ENCODE peak calls at places on chromosomes 12 and 14, in seven cellular contexts. One of them, this sample, is unnamed.

GRCh38 chr12:89980236-89980635 is 271.6 kb upstream of the ATP2B1 start:
- DNase-seq in epithelial cell of esophagus: peak; percentile 49
- DNase-seq in activated naive CD4-positive, alpha-beta T cell: no peak
- DNase-seq in T47D: no peak
- DNase-seq in MCF 10A: peak; percentile 23
- DNase-seq in HTR-8/SVneo: peak; percentile 21
- DNase-seq in anterior cingulate cortex: no peak
- DNase-seq in this sample: peak; percentile 12

GRCh38 chr12:2779281-2779680 is 15.5 kb upstream of the FKBP4 start:
- DNase-seq in activated naive CD4-positive, alpha-beta T cell: no peak
- DNase-seq in epithelial cell of esophagus: peak; percentile 5
- DNase-seq in MCF 10A: no peak
- DNase-seq in anterior cingulate cortex: no peak
- DNase-seq in T47D: peak; percentile 47
- DNase-seq in HTR-8/SVneo: no peak
- DNase-seq in this sample: peak; percentile 31

GRCh38 chr12:33628087-33628486 is 188.5 kb upstream of the SYT10 start:
- DNase-seq in activated naive CD4-positive, alpha-beta T cell: no peak
- DNase-seq in T47D: peak; percentile 23
- DNase-seq in epithelial cell of esophagus: peak; percentile 19
- DNase-seq in anterior cingulate cortex: no peak
- DNase-seq in MCF 10A: peak; percentile 6
- DNase-seq in HTR-8/SVneo: no peak
- DNase-seq in this sample: no peak

GRCh38 chr12:47939009-47939601 is 24.3 kb upstream of the TMEM106C start:
- DNase-seq in MCF 10A: no peak
- DNase-seq in anterior cingulate cortex: no peak
- DNase-seq in activated naive CD4-positive, alpha-beta T cell: no peak
- DNase-seq in T47D: no peak
- DNase-seq in epithelial cell of esophagus: no peak
- DNase-seq in HTR-8/SVneo: no peak
- DNase-seq in this sample: peak; percentile 21

GRCh38 chr12:59929091-59929490 is 333.3 kb downstream of the SLC16A7 start:
- DNase-seq in MCF 10A: peak; percentile 92
- DNase-seq in anterior cingulate cortex: no peak
- DNase-seq in T47D: no peak
- DNase-seq in epithelial cell of esophagus: peak; percentile 97
- DNase-seq in HTR-8/SVneo: no peak
- DNase-seq in activated naive CD4-positive, alpha-beta T cell: no peak
- DNase-seq in this sample: no peak

GRCh38 chr12:40832668-40833067 is 140.4 kb downstream of the CNTN1 start:
- DNase-seq in activated naive CD4-positive, alpha-beta T cell: no peak
- DNase-seq in HTR-8/SVneo: no peak
- DNase-seq in anterior cingulate cortex: no peak
- DNase-seq in T47D: no peak
- DNase-seq in MCF 10A: no peak
- DNase-seq in epithelial cell of esophagus: no peak
- DNase-seq in this sample: no peak

GRCh38 chr12:12546314-12546772 is 16.3 kb downstream of the DUSP16 start:
- DNase-seq in epithelial cell of esophagus: peak; percentile 32
- DNase-seq in activated naive CD4-positive, alpha-beta T cell: no peak
- DNase-seq in HTR-8/SVneo: no peak
- DNase-seq in T47D: no peak
- DNase-seq in MCF 10A: no peak
- DNase-seq in anterior cingulate cortex: no peak
- DNase-seq in this sample: peak; percentile 96

GRCh38 chr14:32438511-32438910 is 109.4 kb downstream of the AKAP6 start:
- DNase-seq in activated naive CD4-positive, alpha-beta T cell: no peak
- DNase-seq in epithelial cell of esophagus: no peak
- DNase-seq in HTR-8/SVneo: no peak
- DNase-seq in anterior cingulate cortex: no peak
- DNase-seq in MCF 10A: no peak
- DNase-seq in T47D: no peak
- DNase-seq in this sample: no peak

GRCh38 chr12:96194901-96195844 is 998 bp downstream of the ELK3 start:
- DNase-seq in anterior cingulate cortex: no peak
- DNase-seq in T47D: peak; percentile 38
- DNase-seq in epithelial cell of esophagus: peak; percentile 91
- DNase-seq in activated naive CD4-positive, alpha-beta T cell: no peak
- DNase-seq in MCF 10A: peak; percentile 85
- DNase-seq in HTR-8/SVneo: peak; percentile 71
- DNase-seq in this sample: peak; percentile 81

GRCh38 chr12:25020621-25021243 is 71.8 kb upstream of the BCAT1 start:
- DNase-seq in MCF 10A: no peak
- DNase-seq in activated naive CD4-positive, alpha-beta T cell: no peak
- DNase-seq in epithelial cell of esophagus: no peak
- DNase-seq in HTR-8/SVneo: no peak
- DNase-seq in anterior cingulate cortex: no peak
- DNase-seq in T47D: no peak
- DNase-seq in this sample: no peak

GRCh38 chr14:78259831-78260230 is 89.7 kb downstream of the NRXN3 start:
- DNase-seq in anterior cingulate cortex: no peak
- DNase-seq in MCF 10A: no peak
- DNase-seq in epithelial cell of esophagus: no peak
- DNase-seq in HTR-8/SVneo: peak; percentile 53
- DNase-seq in T47D: no peak
- DNase-seq in activated naive CD4-positive, alpha-beta T cell: no peak
- DNase-seq in this sample: peak; percentile 23

GRCh38 chr12:49703647-49704137 is 3.5 kb downstream of the FMNL3 start:
- DNase-seq in T47D: no peak
- DNase-seq in anterior cingulate cortex: no peak
- DNase-seq in epithelial cell of esophagus: peak; percentile 26
- DNase-seq in HTR-8/SVneo: no peak
- DNase-seq in activated naive CD4-positive, alpha-beta T cell: no peak
- DNase-seq in MCF 10A: no peak
- DNase-seq in this sample: no peak

GRCh38 chr14:83291716-83292115 is 1758.1 kb upstream of the SEL1L start:
- DNase-seq in HTR-8/SVneo: no peak
- DNase-seq in anterior cingulate cortex: no peak
- DNase-seq in epithelial cell of esophagus: peak; percentile 48
- DNase-seq in MCF 10A: peak; percentile 31
- DNase-seq in activated naive CD4-positive, alpha-beta T cell: no peak
- DNase-seq in T47D: no peak
- DNase-seq in this sample: no peak

GRCh38 chr12:93322784-93323183 is 54.9 kb upstream of the NUDT4 start:
- DNase-seq in anterior cingulate cortex: no peak
- DNase-seq in T47D: no peak
- DNase-seq in activated naive CD4-positive, alpha-beta T cell: no peak
- DNase-seq in MCF 10A: no peak
- DNase-seq in HTR-8/SVneo: peak; percentile 23
- DNase-seq in epithelial cell of esophagus: peak; percentile 83
- DNase-seq in this sample: peak; percentile 25

GRCh38 chr14:51072976-51073375 is 21.9 kb downstream of the TRIM9 start:
- DNase-seq in T47D: no peak
- DNase-seq in epithelial cell of esophagus: no peak
- DNase-seq in MCF 10A: no peak
- DNase-seq in anterior cingulate cortex: no peak
- DNase-seq in activated naive CD4-positive, alpha-beta T cell: no peak
- DNase-seq in HTR-8/SVneo: no peak
- DNase-seq in this sample: no peak

GRCh38 chr14:98579140-98579539 is 692.9 kb downstream of the BCL11B start:
- DNase-seq in activated naive CD4-positive, alpha-beta T cell: no peak
- DNase-seq in T47D: no peak
- DNase-seq in MCF 10A: peak; percentile 2
- DNase-seq in HTR-8/SVneo: no peak
- DNase-seq in anterior cingulate cortex: no peak
- DNase-seq in epithelial cell of esophagus: peak; percentile 97
- DNase-seq in this sample: no peak

GRCh38 chr14:105475269-105475915 is 771 bp downstream of the CRIP2 start:
- DNase-seq in anterior cingulate cortex: no peak
- DNase-seq in activated naive CD4-positive, alpha-beta T cell: no peak
- DNase-seq in MCF 10A: peak; percentile 66
- DNase-seq in HTR-8/SVneo: no peak
- DNase-seq in T47D: no peak
- DNase-seq in epithelial cell of esophagus: peak; percentile 62
- DNase-seq in this sample: peak; percentile 79

GRCh38 chr12:83320350-83320749 is 633.6 kb downstream of the TMTC2 start:
- DNase-seq in T47D: no peak
- DNase-seq in epithelial cell of esophagus: no peak
- DNase-seq in MCF 10A: no peak
- DNase-seq in activated naive CD4-positive, alpha-beta T cell: no peak
- DNase-seq in HTR-8/SVneo: no peak
- DNase-seq in anterior cingulate cortex: no peak
- DNase-seq in this sample: no peak

GRCh38 chr12:54624316-54625279 is 10.1 kb downstream of the LACRT start:
- DNase-seq in epithelial cell of esophagus: no peak
- DNase-seq in anterior cingulate cortex: no peak
- DNase-seq in MCF 10A: no peak
- DNase-seq in T47D: no peak
- DNase-seq in HTR-8/SVneo: no peak
- DNase-seq in activated naive CD4-positive, alpha-beta T cell: no peak
- DNase-seq in this sample: no peak

GRCh38 chr12:111761706-111762105 is 5.0 kb upstream of the ALDH2 start:
- DNase-seq in activated naive CD4-positive, alpha-beta T cell: no peak
- DNase-seq in MCF 10A: no peak
- DNase-seq in epithelial cell of esophagus: no peak
- DNase-seq in anterior cingulate cortex: no peak
- DNase-seq in T47D: no peak
- DNase-seq in HTR-8/SVneo: no peak
- DNase-seq in this sample: no peak

GRCh38 chr12:106141003-106141402 is 2.2 kb upstream of the NUAK1 start:
- DNase-seq in HTR-8/SVneo: no peak
- DNase-seq in MCF 10A: no peak
- DNase-seq in anterior cingulate cortex: no peak
- DNase-seq in T47D: no peak
- DNase-seq in epithelial cell of esophagus: no peak
- DNase-seq in activated naive CD4-positive, alpha-beta T cell: no peak
- DNase-seq in this sample: peak; percentile 41

GRCh38 chr14:104519721-104520120 is 59.8 kb upstream of the C14orf180 start:
- DNase-seq in epithelial cell of esophagus: no peak
- DNase-seq in MCF 10A: no peak
- DNase-seq in HTR-8/SVneo: no peak
- DNase-seq in T47D: no peak
- DNase-seq in anterior cingulate cortex: no peak
- DNase-seq in activated naive CD4-positive, alpha-beta T cell: no peak
- DNase-seq in this sample: no peak

GRCh38 chr14:63745272-63745671 is 17.4 kb upstream of the SGPP1 start:
- DNase-seq in anterior cingulate cortex: no peak
- DNase-seq in MCF 10A: no peak
- DNase-seq in HTR-8/SVneo: no peak
- DNase-seq in activated naive CD4-positive, alpha-beta T cell: no peak
- DNase-seq in epithelial cell of esophagus: no peak
- DNase-seq in T47D: no peak
- DNase-seq in this sample: no peak

GRCh38 chr14:52873694-52874093 is 77.2 kb downstream of the FERMT2 start:
- DNase-seq in HTR-8/SVneo: no peak
- DNase-seq in T47D: no peak
- DNase-seq in activated naive CD4-positive, alpha-beta T cell: no peak
- DNase-seq in MCF 10A: peak; percentile 79
- DNase-seq in epithelial cell of esophagus: peak; percentile 82
- DNase-seq in anterior cingulate cortex: no peak
- DNase-seq in this sample: no peak

GRCh38 chr14:66482873-66483272 is 3.3 kb upstream of the CCDC196 start:
- DNase-seq in T47D: no peak
- DNase-seq in epithelial cell of esophagus: no peak
- DNase-seq in anterior cingulate cortex: no peak
- DNase-seq in activated naive CD4-positive, alpha-beta T cell: no peak
- DNase-seq in HTR-8/SVneo: no peak
- DNase-seq in MCF 10A: no peak
- DNase-seq in this sample: no peak

GRCh38 chr12:77202457-77203060 is 137.2 kb upstream of the E2F7 start:
- DNase-seq in anterior cingulate cortex: no peak
- DNase-seq in activated naive CD4-positive, alpha-beta T cell: no peak
- DNase-seq in MCF 10A: no peak
- DNase-seq in HTR-8/SVneo: no peak
- DNase-seq in epithelial cell of esophagus: peak; percentile 55
- DNase-seq in T47D: no peak
- DNase-seq in this sample: no peak